ENCODE peak calls at places on chromosomes 6 and 20, in six cellular contexts. T is HL-60, X is endothelial cell of umbilical vein, O is H1, B is GM12892, W is breast epithelium. Q is an unnamed sample.
A peak's percentile ranks its signal among the peaks of the same experiment; 100 is the strongest.

GRCh38 chr6:15927531-15928230 is 201.2 kb upstream of the MYLIP start:
- DNase-seq in T (no peak), X (no peak), O (no peak), B (no peak), W (no peak), Q (no peak)

GRCh38 chr6:150715132-150715531 is 115.4 kb downstream of the PLEKHG1 start:
- DNase-seq in T (no peak), X (no peak), O (no peak), B (no peak), W (no peak), Q (no peak)

GRCh38 chr6:24401458-24401857 is 1.3 kb upstream of the MRS2 start:
- DNase-seq in T (no peak), X (no peak), O (no peak), B (no peak), W (no peak), Q (no peak)

GRCh38 chr20:63668351-63668750 is 10.2 kb downstream of the RTEL1 start:
- DNase-seq in T (no peak), X (no peak), O (no peak), B (no peak), W (no peak), Q (no peak)

GRCh38 chr6:116386581-116387299 is 16.0 kb downstream of the DSE start:
- DNase-seq in T (no peak), X (peak; percentile 17), O (no peak), B (no peak), W (no peak), Q (no peak)

GRCh38 chr6:136526196-136526930 is 23.9 kb downstream of the MAP7 start:
- DNase-seq in T (no peak), X (peak; percentile 29), O (peak; percentile 72), B (no peak), W (no peak), Q (no peak)

GRCh38 chr6:144559865-144560603 is 274.9 kb downstream of the UTRN start:
- DNase-seq in T (no peak), X (peak; percentile 65), O (no peak), B (no peak), W (no peak), Q (no peak)

GRCh38 chr20:62019144-62019805 is 46.4 kb downstream of the TAF4 start:
- DNase-seq in T (no peak), X (no peak), O (no peak), B (no peak), W (no peak), Q (no peak)

GRCh38 chr6:51019785-51020184 is 201.1 kb downstream of the TFAP2B start:
- DNase-seq in T (no peak), X (no peak), O (no peak), B (no peak), W (no peak), Q (no peak)

GRCh38 chr20:10594286-10594868 is 79.4 kb downstream of the JAG1 start:
- DNase-seq in T (no peak), X (no peak), O (no peak), B (no peak), W (no peak), Q (no peak)

GRCh38 chr6:38973178-38974057 is 75.2 kb upstream of the GLP1R start:
- DNase-seq in T (peak; percentile 20), X (peak; percentile 76), O (no peak), B (peak; percentile 3), W (no peak), Q (peak; percentile 32)

GRCh38 chr6:148952147-148953041 is 205.6 kb downstream of the UST start:
- DNase-seq in T (no peak), X (no peak), O (no peak), B (no peak), W (no peak), Q (no peak)

GRCh38 chr6:122678841-122679240 is 68.6 kb downstream of the PKIB start:
- DNase-seq in T (no peak), X (no peak), O (no peak), B (no peak), W (no peak), Q (no peak)

GRCh38 chr6:157024745-157025144 is 247.6 kb downstream of the ARID1B start:
- DNase-seq in T (no peak), X (no peak), O (no peak), B (no peak), W (no peak), Q (no peak)

GRCh38 chr6:163354085-163354484 is 60.4 kb upstream of the QKI start:
- DNase-seq in T (peak; percentile 35), X (peak; percentile 60), O (no peak), B (no peak), W (no peak), Q (no peak)
- TF ChIP-seq POLR2AphosphoS5 in T (no peak), X (peak; percentile 48), O (no peak), B (no peak), W (no peak), Q (no peak)

DNA sequence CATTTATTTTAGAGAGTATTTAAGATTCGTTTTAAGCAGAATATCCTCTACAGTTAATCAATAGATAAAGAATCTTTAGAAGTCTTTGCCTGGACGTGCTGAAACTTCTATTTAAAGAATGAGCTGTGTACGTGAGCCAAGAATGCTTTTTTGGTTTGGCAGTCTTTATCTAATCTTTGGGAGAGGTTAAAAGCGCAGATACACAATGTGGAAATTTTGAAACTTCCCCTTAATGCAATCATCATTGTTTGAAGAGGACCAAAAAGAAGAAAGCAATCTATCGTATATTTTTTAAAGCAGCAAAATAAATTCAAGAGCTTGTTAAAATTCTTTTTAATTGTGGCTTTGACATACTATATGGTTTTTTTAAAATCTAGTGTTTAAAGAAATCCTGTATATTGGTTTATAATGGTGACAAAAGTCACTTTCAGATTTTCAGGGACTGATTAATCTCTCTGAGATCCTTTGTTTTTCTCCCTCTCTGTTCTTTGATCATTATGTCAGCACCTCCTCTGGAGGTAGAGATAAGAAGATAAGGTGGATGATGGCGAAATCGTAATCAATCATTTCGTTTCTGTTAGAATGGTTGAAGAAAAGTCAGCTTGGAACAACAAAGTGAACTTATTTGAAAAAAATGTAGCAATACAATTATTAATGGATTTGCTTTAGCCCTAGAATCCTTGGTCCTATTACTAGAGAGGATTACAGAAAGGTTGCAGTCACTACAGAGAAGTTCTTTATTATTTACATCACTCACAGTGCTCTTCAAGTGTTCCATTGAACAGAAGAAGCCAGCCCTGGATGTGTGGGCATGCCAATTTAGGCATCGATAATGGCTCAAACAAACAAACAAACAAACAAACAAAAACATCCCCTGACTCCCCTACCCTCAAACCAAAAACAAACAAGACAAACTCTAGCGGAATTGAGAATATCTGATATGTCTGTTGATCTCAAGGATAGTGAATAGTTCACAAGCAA is 92.3 kb upstream of the FAM184A start:
- DNase-seq in T (no peak), X (no peak), O (no peak), B (no peak), W (no peak), Q (no peak)
- TF ChIP-seq POLR2AphosphoS5 in T (no peak), X (no peak), O (no peak), B (no peak), W (no peak), Q (no peak)

GRCh38 chr6:73452107-73452461 is at the start of gene CGAS:
- DNase-seq in T (peak; percentile 88), X (peak; percentile 60), O (no peak), B (peak; percentile 56), W (peak; percentile 56), Q (no peak)
- TF ChIP-seq POLR2AphosphoS5 in T (peak; percentile 91), X (peak; percentile 32), O (peak; percentile 58), B (peak; percentile 86), W (no peak), Q (no peak)

GRCh38 chr6:35691027-35691824 is 2.5 kb upstream of the FKBP5 start:
- DNase-seq in T (peak; percentile 85), X (no peak), O (no peak), B (no peak), W (peak; percentile 78), Q (no peak)
- TF ChIP-seq POLR2AphosphoS5 in T (peak; percentile 54), X (no peak), O (no peak), B (no peak), W (peak; percentile 84), Q (no peak)

GRCh38 chr20:16574656-16575355 is 1.6 kb upstream of the KIF16B start:
- DNase-seq in T (no peak), X (peak; percentile 83), O (peak; percentile 87), B (peak; percentile 35), W (peak; percentile 87), Q (no peak)
- TF ChIP-seq POLR2AphosphoS5 in T (no peak), X (no peak), O (no peak), B (no peak), W (no peak), Q (no peak)

GRCh38 chr6:159981591-159982245 is 12.8 kb downstream of the IGF2R start:
- DNase-seq in T (peak; percentile 67), X (peak; percentile 97), O (no peak), B (peak; percentile 52), W (no peak), Q (no peak)
- TF ChIP-seq POLR2AphosphoS5 in T (peak; percentile 74), X (peak; percentile 91), O (no peak), B (no peak), W (no peak), Q (no peak)

GRCh38 chr6:33410711-33411631 is at the start of gene PHF1:
- DNase-seq in T (no peak), X (peak; percentile 46), O (peak; percentile 74), B (peak; percentile 80), W (no peak), Q (no peak)
- TF ChIP-seq POLR2AphosphoS5 in T (no peak), X (no peak), O (peak; percentile 25), B (no peak), W (no peak), Q (peak; percentile 52)

GRCh38 chr20:31488171-31488570 is 13.1 kb downstream of the REM1 start:
- DNase-seq in T (no peak), X (no peak), O (no peak), B (no peak), W (no peak), Q (no peak)

GRCh38 chr20:31489152-31489551 is 14.1 kb downstream of the REM1 start:
- DNase-seq in T (no peak), X (no peak), O (no peak), B (no peak), W (no peak), Q (no peak)

GRCh38 chr20:31485450-31486339 is 10.6 kb downstream of the REM1 start:
- DNase-seq in T (peak; percentile 33), X (peak; percentile 70), O (no peak), B (no peak), W (no peak), Q (no peak)

GRCh38 chr20:31484001-31484400 is 8.9 kb downstream of the REM1 start:
- DNase-seq in T (no peak), X (peak; percentile 36), O (no peak), B (no peak), W (no peak), Q (no peak)
- TF ChIP-seq POLR2AphosphoS5 in T (no peak), X (no peak), O (no peak), B (no peak), W (no peak), Q (no peak)

GRCh38 chr6:111417181-111417585 is 65.8 kb downstream of the REV3L start:
- DNase-seq in T (no peak), X (no peak), O (no peak), B (no peak), W (no peak), Q (no peak)
- TF ChIP-seq POLR2AphosphoS5 in T (no peak), X (no peak), O (no peak), B (no peak), W (no peak), Q (no peak)